ENCODE peak calls at places on chromosomes 1 and 21, in nine cellular contexts. V, P, Y, Q, B, K, C, T and X are unnamed samples.

GRCh38 chr1:38657873-38658272 is 201.7 kb downstream of the RRAGC start:
- DNase-seq in T (no peak), V (no peak), Q (no peak), K (no peak), P (no peak), B (no peak), Y (no peak), C (no peak), X (no peak)

GRCh38 chr1:195934839-195935557 is 673.2 kb downstream of the KCNT2 start:
- DNase-seq in Y (no peak), B (no peak), Q (no peak), T (no peak), C (no peak), P (no peak), V (no peak), K (no peak), X (no peak)

GRCh38 chr1:41670558-41670957 is 186.1 kb upstream of the EDN2 start:
- DNase-seq in V (no peak), C (no peak), K (no peak), T (no peak), Q (no peak), Y (peak), P (no peak), B (no peak), X (no peak)

GRCh38 chr1:56435434-56436337 is 143.7 kb downstream of the PLPP3 start:
- DNase-seq in K (no peak), Y (no peak), V (no peak), T (peak), Q (no peak), B (no peak), C (no peak), P (no peak), X (no peak)

GRCh38 chr1:29592731-29593130 is 356.4 kb downstream of the PTPRU start:
- DNase-seq in P (no peak), Y (no peak), K (no peak), V (no peak), Q (no peak), B (no peak), C (no peak), T (no peak), X (no peak)

GRCh38 chr1:32066489-32066873 is 6.3 kb upstream of the TMEM39B start:
- DNase-seq in P (no peak), V (no peak), B (no peak), Y (peak), Q (peak), K (no peak), T (no peak), C (peak), X (peak)

GRCh38 chr1:197141556-197141955 is 4.9 kb downstream of the ASPM start:
- DNase-seq in K (no peak), T (no peak), Y (no peak), P (no peak), V (no peak), C (no peak), Q (no peak), B (no peak), X (no peak)

GRCh38 chr1:62286778-62287224 is 32.4 kb downstream of the KANK4 start:
- DNase-seq in K (no peak), C (no peak), Q (no peak), T (peak), B (no peak), P (no peak), V (no peak), Y (peak), X (no peak)

GRCh38 chr1:25617626-25618432 is 1.2 kb downstream of the MAN1C1 start:
- DNase-seq in Q (no peak), V (no peak), B (peak), C (no peak), P (no peak), K (no peak), T (peak), Y (no peak), X (peak)

GRCh38 chr1:46453449-46453848 is 36.2 kb upstream of the DMBX1 start:
- DNase-seq in B (no peak), V (no peak), T (no peak), C (no peak), P (no peak), Q (no peak), Y (no peak), K (no peak), X (no peak)

GRCh38 chr1:11804666-11805453 is 904 bp downstream of the MTHFR start:
- DNase-seq in Y (peak), T (peak), C (no peak), B (no peak), Q (peak), V (no peak), K (no peak), P (no peak), X (peak)

GRCh38 chr1:22763479-22764200 is 53.0 kb downstream of the EPHB2 start:
- DNase-seq in V (no peak), B (no peak), Q (no peak), Y (peak), P (no peak), K (no peak), T (peak), C (no peak), X (no peak)

GRCh38 chr1:55262822-55263221 is 47.7 kb upstream of the USP24 start:
- DNase-seq in P (no peak), V (no peak), Y (peak), B (no peak), Q (no peak), T (no peak), C (no peak), K (no peak), X (no peak)

GRCh38 chr1:201480231-201481003 is 11.4 kb upstream of the PHLDA3 start:
- DNase-seq in C (no peak), P (peak), V (peak), K (no peak), T (peak), Q (peak), Y (peak), B (peak), X (peak)

GRCh38 chr1:61441723-61442262 is 283.1 kb downstream of the TM2D1 start:
- DNase-seq in V (no peak), Q (peak), K (no peak), T (no peak), P (no peak), B (no peak), C (no peak), Y (peak), X (peak)

GRCh38 chr1:175002910-175003517 is 3.3 kb downstream of the CACYBP start:
- DNase-seq in V (no peak), K (no peak), Q (no peak), T (no peak), P (no peak), C (no peak), B (no peak), Y (no peak), X (no peak)

GRCh38 chr1:115873184-115873583 is 32.3 kb upstream of the NHLH2 start:
- DNase-seq in B (no peak), P (no peak), V (no peak), Y (no peak), K (no peak), C (no peak), Q (no peak), T (no peak), X (no peak)

GRCh38 chr1:43074244-43074643 is 97.8 kb downstream of the EBNA1BP2 start:
- DNase-seq in Q (no peak), B (no peak), Y (no peak), V (no peak), P (no peak), C (no peak), T (peak), K (no peak), X (no peak)

GRCh38 chr1:201250326-201251011 is 32.8 kb upstream of the PKP1 start:
- DNase-seq in C (no peak), T (no peak), Y (no peak), Q (no peak), V (no peak), P (no peak), B (no peak), K (no peak), X (no peak)

GRCh38 chr1:12640237-12640957 is 3.5 kb upstream of the AADACL4 start:
- DNase-seq in P (no peak), B (no peak), Q (no peak), Y (no peak), K (no peak), V (no peak), C (no peak), T (no peak), X (no peak)

GRCh38 chr21:40074710-40075109 is 207.5 kb downstream of the PCP4 start:
- DNase-seq in B (no peak), C (no peak), T (no peak), V (no peak), P (no peak), Y (no peak), Q (no peak), K (no peak), X (no peak)

GRCh38 chr1:217049081-217049480 is 325.9 kb upstream of the ESRRG start:
- DNase-seq in T (no peak), P (no peak), K (no peak), V (no peak), C (no peak), B (no peak), Q (no peak), Y (no peak), X (no peak)

GRCh38 chr1:216553040-216553439 is 129.8 kb upstream of the USH2A start:
- DNase-seq in T (no peak), P (no peak), Y (no peak), K (no peak), C (no peak), Q (no peak), V (no peak), B (no peak), X (no peak)

GRCh38 chr1:30934613-30935012 is 26.1 kb upstream of the SDC3 start:
- DNase-seq in V (no peak), B (no peak), Y (no peak), P (no peak), T (no peak), K (no peak), Q (no peak), C (no peak), X (no peak)

GRCh38 chr1:42674682-42675081 is 7.5 kb upstream of the YBX1 start:
- DNase-seq in K (no peak), B (no peak), P (no peak), Q (no peak), C (no peak), Y (no peak), V (no peak), T (no peak), X (no peak)

GRCh38 chr1:212529211-212529731 is 79.3 kb upstream of the ATF3 start:
- DNase-seq in Q (no peak), P (no peak), V (no peak), B (no peak), T (no peak), C (peak), Y (no peak), K (no peak), X (no peak)

GRCh38 chr1:235739124-235739523 is 89.5 kb upstream of the GNG4 start:
- DNase-seq in B (no peak), V (no peak), P (no peak), C (peak), Y (no peak), Q (no peak), K (no peak), T (no peak), X (peak)

GRCh38 chr21:40689816-40690215 is 157.1 kb downstream of the DSCAM start:
- DNase-seq in Q (no peak), P (no peak), Y (no peak), K (no peak), B (no peak), T (no peak), V (no peak), C (no peak), X (no peak)

GRCh38 chr1:10796029-10796944 is at the start of gene CASZ1:
- DNase-seq in Y (peak), P (no peak), K (peak), T (peak), B (peak), C (peak), V (no peak), Q (peak), X (peak)

GRCh38 chr1:208682664-208683013 is 438.5 kb upstream of the PLXNA2 start:
- DNase-seq in P (no peak), C (no peak), Q (no peak), B (no peak), V (no peak), Y (no peak), T (no peak), K (no peak), X (no peak)